ENCODE peak calls at places on chromosomes 11 and 22, in seven cellular contexts. Q, X, K, R, N, W and B are unnamed samples.

GRCh38 chr11:85918910-85919794 is 64.0 kb downstream of the CCDC83 start:
- DNase-seq in Q (no peak), X (no peak), K (no peak), R (no peak), N (no peak), W (no peak), B (no peak)

GRCh38 chr11:57562596-57562995 is 4.9 kb downstream of the UBE2L6 start:
- DNase-seq in Q (no peak), X (no peak), K (no peak), R (no peak), N (no peak), W (no peak), B (no peak)

GRCh38 chr22:46136539-46137217 is 13.6 kb upstream of the PPARA start:
- DNase-seq in Q (no peak), X (no peak), K (peak; percentile 57), R (no peak), N (no peak), W (no peak), B (no peak)

GRCh38 chr22:36768141-36768540 is 7.8 kb downstream of the IFT27 start:
- DNase-seq in Q (no peak), X (no peak), K (no peak), R (no peak), N (no peak), W (no peak), B (no peak)

GRCh38 chr11:75734491-75735180 is 17.0 kb downstream of the MOGAT2 start:
- DNase-seq in Q (no peak), X (no peak), K (no peak), R (no peak), N (no peak), W (no peak), B (no peak)

GRCh38 chr11:86740628-86741488 is 59.5 kb upstream of the PRSS23 start:
- DNase-seq in Q (peak; percentile 65), X (no peak), K (no peak), R (peak; percentile 14), N (no peak), W (peak; percentile 35), B (peak; percentile 95)

GRCh38 chr22:31122532-31123291 is at the start of gene INPP5J:
- DNase-seq in Q (peak; percentile 29), X (no peak), K (peak; percentile 61), R (no peak), N (no peak), W (peak; percentile 94), B (peak; percentile 45)

GRCh38 chr22:40955516-40955915 is 4.3 kb downstream of the RBX1 start:
- DNase-seq in Q (no peak), X (no peak), K (no peak), R (no peak), N (no peak), W (no peak), B (no peak)

GRCh38 chr11:120625565-120625964 is 114.0 kb downstream of the GRIK4 start:
- DNase-seq in Q (no peak), X (no peak), K (no peak), R (no peak), N (no peak), W (no peak), B (no peak)

GRCh38 chr11:121351089-121351488 is 58.5 kb downstream of the SC5D start:
- DNase-seq in Q (no peak), X (no peak), K (no peak), R (no peak), N (no peak), W (peak; percentile 50), B (no peak)

GRCh38 chr11:125287467-125288232 is 123.1 kb downstream of the PKNOX2 start:
- DNase-seq in Q (no peak), X (no peak), K (peak; percentile 62), R (no peak), N (no peak), W (peak; percentile 55), B (no peak)

GRCh38 chr11:72805214-72805613 is 9.0 kb upstream of the ATG16L2 start:
- DNase-seq in Q (no peak), X (no peak), K (no peak), R (no peak), N (no peak), W (no peak), B (no peak)